ENCODE peak calls at places on chromosomes 13 and 19, in eight cellular contexts. Y is A549, P is uterus, J is esophagus squamous epithelium, W is testis, D is thyroid gland, T is K562, X is IMR-90. I is an unnamed sample.

GRCh38 chr19:14089662-14090508 is 666 bp downstream of the SAMD1 start:
- DNase-seq in J (no peak), X (peak), W (no peak), Y (no peak), D (peak), P (no peak), T (peak), I (peak)

GRCh38 chr19:52138614-52139290 is 986 bp downstream of the ZNF616 start:
- DNase-seq in D (peak), T (peak), J (no peak), W (peak), Y (no peak), P (peak), X (peak), I (no peak)

GRCh38 chr19:36489139-36489919 is at the start of gene ZNF566:
- DNase-seq in W (peak), X (peak), T (peak), Y (peak), D (peak), J (peak), P (peak), I (peak)

GRCh38 chr19:3765121-3765520 is 2.6 kb downstream of the MRPL54 start:
- DNase-seq in T (no peak), P (no peak), J (no peak), Y (no peak), X (no peak), D (no peak), W (no peak), I (no peak)

GRCh38 chr13:62512194-62513141 is 1096.8 kb upstream of the PCDH20 start:
- DNase-seq in Y (peak), W (peak), X (peak), T (no peak), P (no peak), J (no peak), D (peak), I (no peak)

GRCh38 chr13:48292650-48293049 is 10.9 kb upstream of the RB1 start:
- DNase-seq in Y (no peak), P (no peak), W (no peak), T (no peak), D (no peak), J (no peak), X (no peak), I (no peak)

GRCh38 chr13:25371608-25372274 is at the start of gene ATP8A2:
- DNase-seq in P (no peak), T (peak), D (no peak), X (no peak), Y (no peak), W (no peak), J (no peak), I (no peak)

GRCh38 chr19:19032420-19033175 is 719 bp downstream of the SUGP2 start:
- DNase-seq in D (peak), T (peak), J (no peak), W (peak), Y (peak), X (peak), P (peak), I (peak)

GRCh38 chr13:54198911-54199310 is 1170.3 kb downstream of the OLFM4 start:
- DNase-seq in W (no peak), T (no peak), D (no peak), P (no peak), Y (no peak), J (no peak), X (no peak), I (no peak)

GRCh38 chr19:17020823-17021222 is 5.8 kb downstream of the CPAMD8 start:
- DNase-seq in D (no peak), T (peak), Y (no peak), J (no peak), W (peak), P (no peak), X (no peak), I (no peak)

GRCh38 chr13:43596924-43597598 is 189.7 kb downstream of the ENOX1 start:
- DNase-seq in Y (no peak), W (no peak), T (no peak), P (no peak), J (no peak), X (no peak), D (no peak), I (no peak)

GRCh38 chr19:10270180-10270615 is 722 bp upstream of the ICAM1 start:
- DNase-seq in X (no peak), D (peak), W (peak), Y (no peak), T (peak), J (no peak), P (peak), I (peak)

GRCh38 chr13:94305463-94305862 is 174.0 kb downstream of the DCT start:
- DNase-seq in D (no peak), J (no peak), Y (no peak), W (no peak), X (peak), T (no peak), P (no peak), I (no peak)

GRCh38 chr19:56076413-56076998 is 44.6 kb downstream of the ZNF787 start:
- DNase-seq in Y (peak), W (peak), D (peak), P (no peak), X (peak), J (no peak), T (peak), I (no peak)

GRCh38 chr19:4337906-4338440 is 654 bp downstream of the STAP2 start:
- DNase-seq in P (no peak), T (peak), D (peak), J (no peak), W (no peak), Y (no peak), X (no peak), I (no peak)

GRCh38 chr19:50207730-50208129 is 4.3 kb downstream of the MYH14 start:
- DNase-seq in Y (no peak), J (no peak), T (no peak), D (no peak), P (no peak), X (no peak), W (no peak), I (no peak)

GRCh38 chr13:98947925-98948324 is 29.9 kb downstream of the DOCK9 start:
- DNase-seq in P (no peak), D (no peak), J (no peak), X (no peak), Y (no peak), T (no peak), W (no peak), I (no peak)

GRCh38 chr13:21171420-21171819 is 4.9 kb downstream of the SKA3 start:
- DNase-seq in P (no peak), W (no peak), T (no peak), Y (no peak), X (no peak), D (no peak), J (no peak), I (no peak)

GRCh38 chr13:33058816-33059215 is 42.6 kb downstream of the KL start:
- DNase-seq in T (no peak), P (no peak), W (no peak), D (no peak), X (no peak), Y (no peak), J (no peak), I (no peak)

GRCh38 chr13:20127563-20128458 is 33.0 kb downstream of the GJA3 start:
- DNase-seq in Y (peak), X (peak), W (peak), J (no peak), P (peak), D (peak), T (no peak), I (peak)

GRCh38 chr13:106649495-106649894 is 81.6 kb upstream of the ARGLU1 start:
- DNase-seq in T (no peak), P (no peak), D (no peak), Y (no peak), J (no peak), W (no peak), X (peak), I (no peak)

GRCh38 chr19:11089254-11090013 is at the start of gene LDLR:
- DNase-seq in P (peak), W (peak), X (peak), Y (peak), D (peak), T (peak), J (no peak), I (peak)

GRCh38 chr13:111344471-111345191 is 24.2 kb downstream of the TEX29 start:
- DNase-seq in J (no peak), X (peak), Y (no peak), W (no peak), P (no peak), T (peak), D (peak), I (peak)

GRCh38 chr13:27851481-27851880 is 59.2 kb downstream of the GSX1 start:
- DNase-seq in W (no peak), X (no peak), J (no peak), D (no peak), P (no peak), T (no peak), Y (no peak), I (no peak)

GRCh38 chr13:111911141-111911720 is 155.7 kb upstream of the SOX1 start:
- DNase-seq in J (no peak), W (no peak), X (no peak), T (no peak), D (no peak), P (no peak), Y (no peak), I (peak)

GRCh38 chr19:50695251-50696064 is 24.1 kb downstream of the SHANK1 start:
- DNase-seq in T (peak), W (no peak), D (peak), J (no peak), X (no peak), P (no peak), Y (no peak), I (no peak)

GRCh38 chr19:54114340-54114826 is 1.1 kb downstream of the TFPT start:
- DNase-seq in W (peak), P (no peak), D (peak), T (no peak), X (peak), J (no peak), Y (no peak), I (no peak)

GRCh38 chr13:46354143-46355087 is 32.6 kb downstream of the RUBCNL start:
- DNase-seq in J (no peak), T (no peak), Y (peak), P (no peak), X (peak), D (no peak), W (no peak), I (no peak)

GRCh38 chr13:28320884-28321574 is 173.9 kb downstream of the FLT1 start:
- DNase-seq in X (peak), J (no peak), P (no peak), Y (no peak), W (no peak), D (no peak), T (no peak), I (no peak)

GRCh38 chr13:31200636-31200970 is 828 bp downstream of the B3GLCT start:
- DNase-seq in T (no peak), Y (peak), J (no peak), X (no peak), W (peak), P (peak), D (peak), I (peak)

GRCh38 chr19:13610042-13610691 is 103.9 kb upstream of the CACNA1A start:
- DNase-seq in T (no peak), D (no peak), X (no peak), P (no peak), W (no peak), J (no peak), Y (no peak), I (no peak)

GRCh38 chr19:31317098-31317497 is 32.1 kb downstream of the TSHZ3 start:
- DNase-seq in Y (no peak), D (no peak), J (no peak), W (no peak), X (no peak), T (no peak), P (no peak), I (no peak)

GRCh38 chr13:50235604-50236003 is 220.4 kb downstream of the KCNRG start:
- DNase-seq in W (no peak), P (no peak), Y (no peak), X (no peak), T (no peak), J (no peak), D (no peak), I (no peak)

GRCh38 chr13:38933786-38934185 is 56.8 kb downstream of the STOML3 start:
- DNase-seq in D (no peak), J (no peak), T (no peak), Y (no peak), P (no peak), X (no peak), W (no peak), I (no peak)

GRCh38 chr13:110327036-110327790 is 20.1 kb downstream of the COL4A2 start:
- DNase-seq in D (peak), J (no peak), X (no peak), P (no peak), W (no peak), T (no peak), Y (no peak), I (no peak)

GRCh38 chr13:21147827-21148226 is 28.5 kb downstream of the SKA3 start:
- DNase-seq in W (no peak), P (no peak), D (no peak), Y (no peak), X (no peak), J (no peak), T (no peak), I (no peak)

GRCh38 chr19:6516659-6517291 is 14.1 kb upstream of the TNFSF9 start:
- DNase-seq in J (no peak), D (peak), T (peak), X (peak), Y (peak), W (peak), P (peak), I (peak)
- TF ChIP-seq POLR2A in J (no peak), D (no peak), T (peak), X (peak), Y (no peak), W (no peak), P (no peak), I (no peak)

GRCh38 chr19:1650627-1651009 is 1.8 kb downstream of the TCF3 start:
- DNase-seq in Y (no peak), T (no peak), D (no peak), W (no peak), P (no peak), X (peak), J (no peak), I (no peak)
- TF ChIP-seq CTCF in Y (no peak), T (peak), D (no peak), W (no peak), P (no peak), X (peak), J (no peak), I (no peak)

DNA sequence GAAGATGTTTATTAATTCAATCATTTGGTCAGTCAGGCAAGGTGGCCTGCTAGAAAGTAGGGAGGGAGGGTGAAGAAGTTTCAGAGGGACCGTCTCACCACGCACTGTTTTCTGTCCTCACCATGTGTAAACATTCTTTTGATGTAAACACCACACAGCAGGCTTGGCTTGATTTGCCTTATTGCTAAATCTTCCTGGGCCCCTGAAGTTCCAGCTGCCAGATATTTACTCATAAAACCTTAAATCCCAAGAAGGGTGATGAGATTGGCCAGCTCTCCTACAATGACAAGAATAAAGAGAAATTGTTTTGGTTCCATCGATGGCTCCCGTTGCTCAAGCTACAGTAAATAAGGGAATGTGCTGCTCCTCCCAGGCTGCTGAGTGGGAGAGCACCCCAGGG is 198.2 kb upstream of the TMTC4 start:
- DNase-seq in X (peak), P (no peak), D (no peak), J (no peak), Y (no peak), T (no peak), W (no peak), I (no peak)
- TF ChIP-seq POLR2A in X (no peak), P (no peak), D (no peak), J (no peak), Y (no peak), T (no peak), W (no peak), I (no peak)

GRCh38 chr19:15549581-15549980 is 41.3 kb downstream of the CYP4F22 start:
- DNase-seq in P (no peak), X (no peak), J (no peak), D (no peak), Y (no peak), W (no peak), T (no peak), I (no peak)

GRCh38 chr19:15551183-15552004 is 43.1 kb downstream of the CYP4F22 start:
- DNase-seq in P (peak), T (peak), Y (peak), X (no peak), W (peak), J (no peak), D (peak), I (no peak)

GRCh38 chr19:15550273-15550672 is 41.9 kb downstream of the CYP4F22 start:
- DNase-seq in J (no peak), W (no peak), X (no peak), T (no peak), Y (no peak), D (no peak), P (no peak), I (no peak)

GRCh38 chr19:15548648-15549047 is 40.3 kb downstream of the CYP4F22 start:
- DNase-seq in P (no peak), X (no peak), D (no peak), T (no peak), Y (no peak), W (no peak), J (no peak), I (no peak)

GRCh38 chr19:15550847-15551182 is 42.5 kb downstream of the CYP4F22 start:
- DNase-seq in Y (no peak), J (no peak), T (peak), W (peak), D (no peak), X (no peak), P (no peak), I (no peak)
- TF ChIP-seq CTCF in Y (peak), J (no peak), T (no peak), W (no peak), D (no peak), X (peak), P (no peak), I (no peak)

GRCh38 chr19:33610588-33610987 is 11.2 kb upstream of the CHST8 start:
- DNase-seq in X (no peak), P (no peak), W (no peak), D (no peak), T (no peak), Y (no peak), J (no peak), I (peak)

GRCh38 chr19:33613601-33614000 is 8.2 kb upstream of the CHST8 start:
- DNase-seq in J (no peak), P (no peak), D (no peak), X (no peak), T (no peak), Y (no peak), W (no peak), I (peak)

GRCh38 chr19:33616346-33616745 is 5.4 kb upstream of the CHST8 start:
- DNase-seq in X (no peak), P (no peak), J (no peak), W (no peak), T (no peak), D (no peak), Y (no peak), I (no peak)

GRCh38 chr19:33609353-33609752 is 12.4 kb upstream of the CHST8 start:
- DNase-seq in D (no peak), Y (no peak), P (no peak), X (no peak), T (no peak), J (no peak), W (no peak), I (no peak)

DNA sequence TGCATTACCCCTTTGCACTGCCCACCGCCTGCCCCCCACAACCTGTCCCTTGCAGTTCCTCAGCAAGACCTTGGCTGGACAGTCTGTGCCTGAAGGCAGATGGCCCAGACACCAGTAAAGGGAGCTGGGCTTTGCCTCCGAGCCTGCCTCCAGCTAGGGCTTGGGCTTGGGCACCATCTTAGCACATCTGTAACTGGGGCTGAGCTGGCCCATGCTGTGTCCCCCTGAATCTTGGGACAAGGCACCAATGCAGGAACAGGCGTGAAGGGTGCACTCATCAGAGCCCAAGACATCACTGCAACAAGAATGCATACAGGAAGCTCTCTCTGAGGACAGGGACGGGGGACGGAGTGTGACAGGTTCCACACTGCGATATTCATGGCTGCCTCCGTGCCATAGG is 8.8 kb upstream of the CHST8 start:
- DNase-seq in D (no peak), P (no peak), X (no peak), J (no peak), W (no peak), T (no peak), Y (no peak), I (no peak)
- TF ChIP-seq POLR2A in D (no peak), P (no peak), X (no peak), J (no peak), W (no peak), T (no peak), Y (no peak), I (no peak)

GRCh38 chr13:36875431-36875830 is 44.6 kb downstream of the SMAD9 start:
- DNase-seq in X (peak), P (no peak), W (no peak), J (no peak), T (no peak), Y (no peak), D (no peak), I (no peak)

GRCh38 chr13:36870050-36870692 is 49.9 kb downstream of the SMAD9 start:
- DNase-seq in X (no peak), J (no peak), D (no peak), Y (no peak), P (no peak), W (no peak), T (no peak), I (no peak)

GRCh38 chr13:36875955-36876354 is 44.1 kb downstream of the SMAD9 start:
- DNase-seq in D (no peak), Y (no peak), W (no peak), J (no peak), P (no peak), X (no peak), T (no peak), I (no peak)

GRCh38 chr13:36872621-36873020 is 47.4 kb downstream of the SMAD9 start:
- DNase-seq in Y (no peak), W (peak), J (no peak), D (peak), X (no peak), P (no peak), T (no peak), I (no peak)
- TF ChIP-seq CTCF in Y (no peak), W (no peak), J (no peak), D (no peak), X (no peak), P (no peak), T (no peak), I (no peak)

DNA sequence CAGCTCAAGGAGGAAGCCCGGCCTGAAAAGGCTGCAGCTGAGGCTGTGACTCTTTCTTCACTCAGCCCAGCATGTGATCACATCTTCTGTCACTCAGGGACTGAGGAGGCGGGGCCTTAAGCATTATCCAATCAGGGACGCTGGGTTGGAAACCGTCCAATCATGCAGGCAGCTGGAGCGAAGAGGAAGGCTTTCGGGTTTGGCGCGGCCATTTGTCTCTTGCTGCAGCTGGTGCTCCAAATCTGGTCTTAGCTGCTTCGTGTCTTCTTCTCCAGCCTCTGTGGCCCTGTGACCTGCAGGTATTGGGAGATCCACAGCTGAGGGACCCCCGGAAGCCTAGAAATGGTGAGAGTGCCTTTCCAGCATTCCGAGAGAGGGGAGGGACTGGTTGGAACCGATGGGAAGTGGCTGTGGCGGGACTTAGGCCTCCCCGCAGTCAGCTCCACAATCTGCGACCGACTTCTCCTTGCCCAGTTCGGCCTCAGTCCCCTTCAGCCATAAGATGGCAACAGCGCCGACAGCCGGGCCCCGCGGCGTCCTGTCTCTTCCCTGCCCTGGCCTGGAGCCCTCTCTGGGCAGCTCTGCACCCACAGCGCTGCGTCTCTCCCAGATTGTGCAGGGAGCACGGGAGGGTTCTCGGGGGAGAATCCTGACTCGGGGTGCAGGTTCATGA is at the start of gene ZNF90:
- DNase-seq in J (peak), T (peak), D (peak), X (peak), Y (no peak), P (peak), W (peak), I (peak)
- TF ChIP-seq POLR2A in J (no peak), T (no peak), D (no peak), X (no peak), Y (no peak), P (no peak), W (no peak), I (no peak)